ENCODE peak calls at places on chromosomes 11 and 22, in five cellular contexts. Q is SHP77, M is RWPE1, O is HTR-8/SVneo, W is psoas muscle. L is an unnamed sample.

GRCh38 chr11:59560702-59561469 is 49.5 kb downstream of the OR4D9 start:
- DNase-seq in Q (peak), M (peak), O (peak), W (peak), L (peak)

GRCh38 chr11:114061053-114062049 is 1.8 kb downstream of the ZBTB16 start:
- DNase-seq in Q (no peak), M (peak), O (peak), W (peak), L (no peak)

GRCh38 chr22:40019681-40020080 is 24.9 kb downstream of the FAM83F start:
- DNase-seq in Q (no peak), M (no peak), O (no peak), W (no peak), L (no peak)

GRCh38 chr11:122556605-122557004 is 98.9 kb upstream of the UBASH3B start:
- DNase-seq in Q (no peak), M (peak), O (no peak), W (peak), L (no peak)

GRCh38 chr22:46250783-46251125 is 661 bp upstream of the CDPF1 start:
- DNase-seq in Q (peak), M (no peak), O (no peak), W (no peak), L (no peak)

GRCh38 chr22:20912494-20912893 is 4.7 kb upstream of the CRKL start:
- DNase-seq in Q (no peak), M (no peak), O (no peak), W (no peak), L (no peak)

GRCh38 chr11:46445887-46446286 is 54.3 kb upstream of the CHRM4 start:
- DNase-seq in Q (no peak), M (no peak), O (no peak), W (no peak), L (no peak)

GRCh38 chr11:104329043-104329442 is 165.1 kb upstream of the PDGFD start:
- DNase-seq in Q (no peak), M (no peak), O (no peak), W (no peak), L (no peak)

GRCh38 chr11:67357831-67358555 is 4.6 kb upstream of the POLD4 start:
- DNase-seq in Q (no peak), M (no peak), O (no peak), W (no peak), L (no peak)

GRCh38 chr11:132605794-132606570 is 926.3 kb downstream of the OPCML start:
- DNase-seq in Q (no peak), M (no peak), O (no peak), W (no peak), L (no peak)

GRCh38 chr22:48700566-48701295 is 1126.9 kb downstream of the BRD1 start:
- DNase-seq in Q (no peak), M (no peak), O (no peak), W (peak), L (peak)

GRCh38 chr11:116255234-116255953 is 517.4 kb downstream of the BUD13 start:
- DNase-seq in Q (peak), M (no peak), O (no peak), W (no peak), L (no peak)

GRCh38 chr11:117524784-117525183 is 197.1 kb downstream of the CEP164 start:
- DNase-seq in Q (no peak), M (no peak), O (no peak), W (no peak), L (no peak)

GRCh38 chr11:1087961-1088926 is 13.6 kb downstream of the MUC2 start:
- DNase-seq in Q (no peak), M (no peak), O (no peak), W (peak), L (no peak)

GRCh38 chr11:4740735-4741134 is 29.0 kb downstream of the OR51F1 start:
- DNase-seq in Q (no peak), M (no peak), O (no peak), W (no peak), L (no peak)

GRCh38 chr11:92556435-92556834 is 331.8 kb downstream of the FAT3 start:
- DNase-seq in Q (no peak), M (peak), O (no peak), W (no peak), L (no peak)

GRCh38 chr11:115503886-115504278 is 333 bp downstream of the CADM1 start:
- DNase-seq in Q (no peak), M (peak), O (no peak), W (no peak), L (no peak)

GRCh38 chr22:29480512-29481264 is 670 bp downstream of the NEFH start:
- DNase-seq in Q (no peak), M (no peak), O (no peak), W (no peak), L (no peak)

GRCh38 chr11:64101461-64101860 is 64.5 kb downstream of the MACROD1 start:
- DNase-seq in Q (no peak), M (no peak), O (no peak), W (no peak), L (no peak)

GRCh38 chr11:109734602-109735001 is 312.6 kb downstream of the C11orf87 start:
- DNase-seq in Q (no peak), M (no peak), O (peak), W (no peak), L (no peak)

GRCh38 chr11:71486320-71486719 is 33.3 kb downstream of the NADSYN1 start:
- DNase-seq in Q (no peak), M (no peak), O (no peak), W (no peak), L (no peak)